ENCODE peak calls at places on chromosomes 6 and 20, in four cellular contexts. One of them, this sample, is unnamed.

GRCh38 chr6:137717074-137718073 is 149.7 kb upstream of the TNFAIP3 start:
- DNase-seq in GM12864: no peak
- DNase-seq in IMR-90: no peak
- DNase-seq in cardiac fibroblast: no peak
- DNase-seq in this sample: no peak

GRCh38 chr6:155004017-155004416 is 8.9 kb downstream of the TIAM2 start:
- DNase-seq in IMR-90: no peak
- DNase-seq in cardiac fibroblast: no peak
- DNase-seq in GM12864: no peak
- DNase-seq in this sample: no peak

GRCh38 chr6:104955927-104956662 is 812 bp upstream of the LIN28B start:
- DNase-seq in GM12864: no peak
- DNase-seq in IMR-90: no peak
- DNase-seq in cardiac fibroblast: no peak
- DNase-seq in this sample: no peak

GRCh38 chr6:4496284-4496683 is 279.9 kb upstream of the CDYL start:
- DNase-seq in IMR-90: no peak
- DNase-seq in GM12864: no peak
- DNase-seq in cardiac fibroblast: no peak
- DNase-seq in this sample: no peak

GRCh38 chr6:72245565-72245964 is 359.2 kb downstream of the RIMS1 start:
- DNase-seq in IMR-90: peak; percentile 3
- DNase-seq in GM12864: no peak
- DNase-seq in cardiac fibroblast: no peak
- DNase-seq in this sample: no peak

GRCh38 chr6:148177589-148178233 is 164.9 kb upstream of the SASH1 start:
- DNase-seq in cardiac fibroblast: peak; percentile 77
- DNase-seq in GM12864: no peak
- DNase-seq in IMR-90: peak; percentile 68
- DNase-seq in this sample: peak; percentile 79

GRCh38 chr6:113695506-113695905 is 161.6 kb upstream of the MARCKS start:
- DNase-seq in GM12864: no peak
- DNase-seq in cardiac fibroblast: peak; percentile 86
- DNase-seq in IMR-90: peak; percentile 30
- DNase-seq in this sample: peak; percentile 37

GRCh38 chr6:123352705-123353104 is 284.0 kb downstream of the TRDN start:
- DNase-seq in cardiac fibroblast: no peak
- DNase-seq in IMR-90: no peak
- DNase-seq in GM12864: no peak
- DNase-seq in this sample: no peak

GRCh38 chr6:16698988-16699868 is 62.0 kb downstream of the ATXN1 start:
- DNase-seq in GM12864: no peak
- DNase-seq in IMR-90: peak; percentile 62
- DNase-seq in cardiac fibroblast: no peak
- DNase-seq in this sample: peak; percentile 53

GRCh38 chr6:139743629-139744028 is 369.2 kb upstream of the CITED2 start:
- DNase-seq in cardiac fibroblast: peak; percentile 92
- DNase-seq in IMR-90: peak; percentile 92
- DNase-seq in GM12864: no peak
- DNase-seq in this sample: peak; percentile 89

GRCh38 chr6:166584813-166585429 is 1.6 kb downstream of the RAMACL start:
- DNase-seq in GM12864: no peak
- DNase-seq in IMR-90: peak; percentile 27
- DNase-seq in cardiac fibroblast: no peak
- DNase-seq in this sample: peak; percentile 69

GRCh38 chr6:152575186-152575585 is 62.0 kb downstream of the SYNE1 start:
- DNase-seq in IMR-90: no peak
- DNase-seq in cardiac fibroblast: no peak
- DNase-seq in GM12864: no peak
- DNase-seq in this sample: no peak

GRCh38 chr20:998431-998830 is 3.7 kb downstream of the RSPO4 start:
- DNase-seq in IMR-90: no peak
- DNase-seq in cardiac fibroblast: no peak
- DNase-seq in GM12864: no peak
- DNase-seq in this sample: no peak

GRCh38 chr6:31402324-31403282 is 792 bp upstream of the MICA start:
- DNase-seq in IMR-90: no peak
- DNase-seq in cardiac fibroblast: peak; percentile 20
- DNase-seq in GM12864: no peak
- DNase-seq in this sample: peak; percentile 61

GRCh38 chr6:25175216-25175615 is 104.0 kb upstream of the CARMIL1 start:
- DNase-seq in IMR-90: peak; percentile 11
- DNase-seq in cardiac fibroblast: peak; percentile 76
- DNase-seq in GM12864: no peak
- DNase-seq in this sample: no peak

GRCh38 chr6:161163466-161164181 is 110.2 kb downstream of the AGPAT4 start:
- DNase-seq in GM12864: no peak
- DNase-seq in cardiac fibroblast: no peak
- DNase-seq in IMR-90: no peak
- DNase-seq in this sample: no peak

GRCh38 chr20:48352042-48352441 is 475.8 kb downstream of the PREX1 start:
- DNase-seq in cardiac fibroblast: no peak
- DNase-seq in IMR-90: no peak
- DNase-seq in GM12864: no peak
- DNase-seq in this sample: no peak

GRCh38 chr6:81169166-81169565 is 583.3 kb downstream of the TENT5A start:
- DNase-seq in cardiac fibroblast: peak; percentile 21
- DNase-seq in GM12864: no peak
- DNase-seq in IMR-90: no peak
- DNase-seq in this sample: peak; percentile 9

GRCh38 chr20:32535953-32536823 is 48.9 kb downstream of the NOL4L start:
- DNase-seq in cardiac fibroblast: no peak
- DNase-seq in IMR-90: peak; percentile 6
- DNase-seq in GM12864: peak; percentile 36
- DNase-seq in this sample: no peak

GRCh38 chr6:36893976-36894932 is 8.5 kb downstream of the C6orf89 start:
- DNase-seq in GM12864: no peak
- DNase-seq in IMR-90: no peak
- DNase-seq in cardiac fibroblast: no peak
- DNase-seq in this sample: no peak

GRCh38 chr6:36694616-36695015 is 3.0 kb upstream of the RAB44 start:
- DNase-seq in cardiac fibroblast: no peak
- DNase-seq in IMR-90: no peak
- DNase-seq in GM12864: no peak
- DNase-seq in this sample: no peak

GRCh38 chr6:108616973-108617372 is 56.3 kb downstream of the FOXO3 start:
- DNase-seq in IMR-90: no peak
- DNase-seq in GM12864: no peak
- DNase-seq in cardiac fibroblast: no peak
- DNase-seq in this sample: no peak

GRCh38 chr6:100670056-100670455 is 205.3 kb upstream of the SIM1 start:
- DNase-seq in IMR-90: no peak
- DNase-seq in cardiac fibroblast: no peak
- DNase-seq in GM12864: no peak
- DNase-seq in this sample: no peak

GRCh38 chr20:20368414-20369352 is 779 bp downstream of the INSM1 start:
- DNase-seq in IMR-90: no peak
- DNase-seq in GM12864: no peak
- DNase-seq in cardiac fibroblast: no peak
- DNase-seq in this sample: no peak

GRCh38 chr6:29745386-29745785 is 22.2 kb downstream of the HLA-F start:
- DNase-seq in IMR-90: no peak
- DNase-seq in GM12864: no peak
- DNase-seq in cardiac fibroblast: no peak
- DNase-seq in this sample: no peak

GRCh38 chr6:46010771-46011170 is 4.9 kb downstream of the CLIC5 start:
- DNase-seq in GM12864: no peak
- DNase-seq in IMR-90: no peak
- DNase-seq in cardiac fibroblast: no peak
- DNase-seq in this sample: no peak

GRCh38 chr6:21000391-21000801 is 466.1 kb downstream of the CDKAL1 start:
- DNase-seq in cardiac fibroblast: peak; percentile 32
- DNase-seq in IMR-90: no peak
- DNase-seq in GM12864: no peak
- DNase-seq in this sample: no peak

GRCh38 chr6:20991910-20992309 is 457.7 kb downstream of the CDKAL1 start:
- DNase-seq in GM12864: no peak
- DNase-seq in IMR-90: no peak
- DNase-seq in cardiac fibroblast: peak; percentile 42
- DNase-seq in this sample: no peak

GRCh38 chr6:20998748-20999448 is 464.6 kb downstream of the CDKAL1 start:
- DNase-seq in GM12864: no peak
- DNase-seq in cardiac fibroblast: no peak
- DNase-seq in IMR-90: no peak
- DNase-seq in this sample: no peak

GRCh38 chr6:21001736-21002135 is 467.5 kb downstream of the CDKAL1 start:
- DNase-seq in GM12864: no peak
- DNase-seq in IMR-90: peak; percentile 12
- DNase-seq in cardiac fibroblast: peak; percentile 52
- DNase-seq in this sample: peak; percentile 31

GRCh38 chr6:20997143-20997792 is 463.0 kb downstream of the CDKAL1 start:
- DNase-seq in cardiac fibroblast: no peak
- DNase-seq in GM12864: no peak
- DNase-seq in IMR-90: no peak
- DNase-seq in this sample: no peak
- H3K4me3 ChIP-seq in cardiac fibroblast: no peak overlapping the region
- H3K4me3 ChIP-seq in GM12864: no peak overlapping the region
- H3K4me3 ChIP-seq in IMR-90: no peak overlapping the region
- H3K4me3 ChIP-seq in this sample: no peak overlapping the region

GRCh38 chr20:53087034-53087777 is 115.0 kb downstream of the TSHZ2 start:
- DNase-seq in cardiac fibroblast: peak; percentile 42
- DNase-seq in GM12864: no peak
- DNase-seq in IMR-90: no peak
- DNase-seq in this sample: no peak
- TF ChIP-seq CTCF in cardiac fibroblast: no peak
- TF ChIP-seq CTCF in GM12864: no peak
- TF ChIP-seq CTCF in IMR-90: no peak
- TF ChIP-seq CTCF in this sample: no peak

DNA sequence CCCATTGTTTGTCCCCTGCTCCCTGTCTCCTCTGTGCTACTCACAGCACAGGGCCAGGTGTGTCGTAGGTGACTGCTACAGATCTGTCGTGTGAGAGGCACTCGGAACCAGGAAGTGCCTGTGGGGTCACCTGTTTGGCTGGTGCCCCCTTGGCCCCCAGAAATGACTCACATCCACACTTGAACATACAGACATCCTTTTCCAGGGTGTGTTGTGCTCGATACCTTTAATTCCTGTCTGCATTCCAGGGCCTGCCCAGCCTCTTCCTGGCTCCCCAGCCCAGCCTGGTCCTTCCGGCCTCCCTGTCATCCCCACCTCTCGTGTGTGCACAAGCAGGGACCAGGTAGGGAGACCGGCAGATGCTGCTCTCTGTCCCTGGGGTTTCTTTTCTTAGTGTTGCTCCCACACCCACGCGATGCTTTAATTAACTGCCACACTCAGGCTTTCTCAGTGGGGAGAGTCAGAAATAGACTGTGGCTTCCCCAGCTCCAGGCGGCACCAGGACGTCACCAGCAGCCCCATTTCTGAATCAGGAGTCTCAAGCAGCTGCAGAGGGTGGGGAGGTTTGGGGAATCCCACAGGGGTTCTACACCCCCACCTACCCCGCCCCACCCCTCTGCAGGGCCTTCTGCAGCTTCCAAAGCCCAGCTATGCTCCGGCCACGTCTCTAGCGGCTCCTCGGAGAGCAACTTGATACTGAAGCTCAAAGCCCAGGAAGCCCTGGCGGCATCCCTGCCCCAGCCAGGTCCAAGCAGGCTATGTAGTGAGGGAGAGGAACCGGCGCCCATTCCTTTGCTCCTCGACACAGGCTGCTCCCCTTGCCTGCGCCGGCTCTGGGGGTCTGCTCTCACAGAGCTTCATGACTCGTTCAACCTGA is 102.2 kb downstream of the SYCP2 start:
- DNase-seq in IMR-90: no peak
- DNase-seq in cardiac fibroblast: no peak
- DNase-seq in GM12864: no peak
- DNase-seq in this sample: no peak
- H3K4me3 ChIP-seq in IMR-90: no peak overlapping the region
- H3K4me3 ChIP-seq in cardiac fibroblast: no peak overlapping the region
- H3K4me3 ChIP-seq in GM12864: no peak overlapping the region
- H3K4me3 ChIP-seq in this sample: no peak overlapping the region

GRCh38 chr6:132817554-132818403 is 3.4 kb downstream of the RPS12 start:
- DNase-seq in IMR-90: no peak
- DNase-seq in GM12864: no peak
- DNase-seq in cardiac fibroblast: no peak
- DNase-seq in this sample: peak; percentile 5

GRCh38 chr6:132818404-132819359 is 4.3 kb downstream of the RPS12 start:
- DNase-seq in IMR-90: peak; percentile 30
- DNase-seq in cardiac fibroblast: peak; percentile 31
- DNase-seq in GM12864: no peak
- DNase-seq in this sample: no peak

GRCh38 chr6:132816665-132817064 is 2.3 kb downstream of the RPS12 start:
- DNase-seq in IMR-90: no peak
- DNase-seq in GM12864: no peak
- DNase-seq in cardiac fibroblast: no peak
- DNase-seq in this sample: no peak

GRCh38 chr6:132820629-132821381 is 6.4 kb downstream of the RPS12 start:
- DNase-seq in cardiac fibroblast: no peak
- DNase-seq in IMR-90: peak; percentile 52
- DNase-seq in GM12864: no peak
- DNase-seq in this sample: no peak

GRCh38 chr6:132819405-132820145 is 5.2 kb downstream of the RPS12 start:
- DNase-seq in cardiac fibroblast: no peak
- DNase-seq in IMR-90: peak; percentile 51
- DNase-seq in GM12864: no peak
- DNase-seq in this sample: peak; percentile 63
- TF ChIP-seq CTCF in cardiac fibroblast: no peak
- TF ChIP-seq CTCF in IMR-90: no peak
- TF ChIP-seq CTCF in GM12864: no peak
- TF ChIP-seq CTCF in this sample: no peak

GRCh38 chr6:32833599-32834155 is 4.9 kb downstream of the TAP2 start:
- DNase-seq in GM12864: no peak
- DNase-seq in IMR-90: no peak
- DNase-seq in cardiac fibroblast: no peak
- DNase-seq in this sample: no peak

GRCh38 chr6:32830017-32830416 is 8.5 kb downstream of the TAP2 start:
- DNase-seq in cardiac fibroblast: no peak
- DNase-seq in GM12864: no peak
- DNase-seq in IMR-90: no peak
- DNase-seq in this sample: no peak

GRCh38 chr6:32835167-32835893 is 3.2 kb downstream of the TAP2 start:
- DNase-seq in cardiac fibroblast: no peak
- DNase-seq in IMR-90: no peak
- DNase-seq in GM12864: no peak
- DNase-seq in this sample: no peak

GRCh38 chr6:32830936-32831335 is 7.6 kb downstream of the TAP2 start:
- DNase-seq in cardiac fibroblast: no peak
- DNase-seq in IMR-90: no peak
- DNase-seq in GM12864: no peak
- DNase-seq in this sample: no peak

DNA sequence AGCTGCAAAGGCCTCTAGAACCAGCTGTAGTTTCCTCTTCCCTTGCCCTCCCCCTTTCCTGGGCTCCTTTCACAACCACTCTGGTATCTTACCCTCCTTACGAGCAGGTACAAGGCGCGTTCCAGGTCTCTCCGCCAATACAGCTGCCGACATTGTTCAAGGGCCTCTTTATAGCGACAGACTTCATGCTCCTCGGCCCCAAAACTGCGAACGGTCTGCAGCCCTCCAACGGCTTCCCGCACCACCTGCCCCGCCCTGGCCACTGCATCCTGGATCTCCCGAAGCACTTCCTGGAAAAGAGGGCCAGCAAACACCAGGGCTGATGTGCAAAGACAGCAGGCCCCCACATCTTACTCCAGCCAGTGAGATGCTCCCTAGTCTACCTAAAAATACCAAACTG is 6.0 kb downstream of the TAP2 start:
- DNase-seq in GM12864: no peak
- DNase-seq in cardiac fibroblast: no peak
- DNase-seq in IMR-90: no peak
- DNase-seq in this sample: no peak
- H3K4me3 ChIP-seq in GM12864: no peak overlapping the region
- H3K4me3 ChIP-seq in cardiac fibroblast: no peak overlapping the region
- H3K4me3 ChIP-seq in IMR-90: no peak overlapping the region
- H3K4me3 ChIP-seq in this sample: no peak overlapping the region

GRCh38 chr6:62775427-62776022 is 435.7 kb upstream of the FKBP1C start:
- DNase-seq in cardiac fibroblast: no peak
- DNase-seq in IMR-90: no peak
- DNase-seq in GM12864: no peak
- DNase-seq in this sample: peak; percentile 3
- TF ChIP-seq CTCF in cardiac fibroblast: no peak
- TF ChIP-seq CTCF in IMR-90: peak; percentile 40
- TF ChIP-seq CTCF in GM12864: peak; percentile 39
- TF ChIP-seq CTCF in this sample: peak; percentile 16

This sample was measured in foreskin fibroblast.